ENCODE peak calls at places on chromosomes 11 and 22, in seven cellular contexts. One of them, this sample, is unnamed.

GRCh38 chr11:71245601-71246391 is 6.6 kb downstream of the SHANK2 start:
- DNase-seq in transverse colon: no peak
- DNase-seq in ovary: no peak
- DNase-seq in cardiac muscle cell: no peak
- DNase-seq in RWPE2: no peak
- DNase-seq in H1: no peak
- DNase-seq in stomach: peak; percentile 17
- DNase-seq in this sample: no peak

GRCh38 chr11:88552377-88553029 is 215.0 kb upstream of the CTSC start:
- DNase-seq in transverse colon: peak; percentile 42
- DNase-seq in ovary: no peak
- DNase-seq in cardiac muscle cell: peak; percentile 61
- DNase-seq in RWPE2: no peak
- DNase-seq in H1: peak; percentile 21
- DNase-seq in stomach: peak; percentile 40
- DNase-seq in this sample: peak; percentile 3

GRCh38 chr11:86138958-86139357 is 70.1 kb upstream of the PICALM start:
- DNase-seq in transverse colon: no peak
- DNase-seq in ovary: no peak
- DNase-seq in cardiac muscle cell: peak; percentile 9
- DNase-seq in RWPE2: no peak
- DNase-seq in H1: no peak
- DNase-seq in stomach: no peak
- DNase-seq in this sample: no peak

GRCh38 chr22:44567846-44568493 is 69.9 kb upstream of the RTL6 start:
- DNase-seq in transverse colon: peak; percentile 65
- DNase-seq in ovary: no peak
- DNase-seq in cardiac muscle cell: peak; percentile 65
- DNase-seq in RWPE2: peak; percentile 31
- DNase-seq in H1: no peak
- DNase-seq in stomach: peak; percentile 57
- DNase-seq in this sample: peak; percentile 40

GRCh38 chr22:22871536-22872278 is 15.9 kb upstream of the IGLL5 start:
- DNase-seq in transverse colon: no peak
- DNase-seq in ovary: no peak
- DNase-seq in cardiac muscle cell: no peak
- DNase-seq in RWPE2: no peak
- DNase-seq in H1: no peak
- DNase-seq in stomach: no peak
- DNase-seq in this sample: no peak

GRCh38 chr11:112529071-112529470 is 268.4 kb upstream of the PLET1 start:
- DNase-seq in transverse colon: no peak
- DNase-seq in ovary: no peak
- DNase-seq in cardiac muscle cell: no peak
- DNase-seq in RWPE2: no peak
- DNase-seq in H1: no peak
- DNase-seq in stomach: no peak
- DNase-seq in this sample: no peak

GRCh38 chr11:96875772-96876171 is 486.0 kb downstream of the JRKL start:
- DNase-seq in transverse colon: no peak
- DNase-seq in ovary: no peak
- DNase-seq in cardiac muscle cell: no peak
- DNase-seq in RWPE2: no peak
- DNase-seq in H1: no peak
- DNase-seq in stomach: no peak
- DNase-seq in this sample: no peak

GRCh38 chr11:32087602-32088001 is 3.3 kb upstream of the RCN1 start:
- DNase-seq in transverse colon: no peak
- DNase-seq in ovary: no peak
- DNase-seq in cardiac muscle cell: peak; percentile 83
- DNase-seq in RWPE2: no peak
- DNase-seq in H1: no peak
- DNase-seq in stomach: no peak
- DNase-seq in this sample: no peak

GRCh38 chr22:34841321-34841901 is 224.5 kb upstream of the ISX start:
- DNase-seq in transverse colon: no peak
- DNase-seq in ovary: no peak
- DNase-seq in cardiac muscle cell: no peak
- DNase-seq in RWPE2: no peak
- DNase-seq in H1: peak; percentile 61
- DNase-seq in stomach: no peak
- DNase-seq in this sample: no peak

GRCh38 chr11:64339754-64340408 is at the start of gene CCDC88B:
- DNase-seq in transverse colon: peak; percentile 85
- DNase-seq in ovary: peak; percentile 21
- DNase-seq in cardiac muscle cell: no peak
- DNase-seq in RWPE2: peak; percentile 58
- DNase-seq in H1: no peak
- DNase-seq in stomach: peak; percentile 66
- DNase-seq in this sample: peak; percentile 77

GRCh38 chr11:12724301-12725046 is 50.3 kb downstream of the TEAD1 start:
- DNase-seq in transverse colon: peak; percentile 91
- DNase-seq in ovary: peak; percentile 93
- DNase-seq in cardiac muscle cell: peak; percentile 96
- DNase-seq in RWPE2: peak; percentile 85
- DNase-seq in H1: peak; percentile 89
- DNase-seq in stomach: peak; percentile 75
- DNase-seq in this sample: no peak

GRCh38 chr11:72075109-72075508 is 5.2 kb downstream of the NUMA1 start:
- DNase-seq in transverse colon: no peak
- DNase-seq in ovary: no peak
- DNase-seq in cardiac muscle cell: peak; percentile 32
- DNase-seq in RWPE2: no peak
- DNase-seq in H1: no peak
- DNase-seq in stomach: no peak
- DNase-seq in this sample: no peak

GRCh38 chr22:44782286-44782830 is 30.0 kb downstream of the ARHGAP8 start:
- DNase-seq in transverse colon: no peak
- DNase-seq in ovary: no peak
- DNase-seq in cardiac muscle cell: peak; percentile 37
- DNase-seq in RWPE2: no peak
- DNase-seq in H1: no peak
- DNase-seq in stomach: no peak
- DNase-seq in this sample: no peak

GRCh38 chr11:124761301-124762021 is 629 bp downstream of the ESAM start:
- DNase-seq in transverse colon: no peak
- DNase-seq in ovary: no peak
- DNase-seq in cardiac muscle cell: no peak
- DNase-seq in RWPE2: no peak
- DNase-seq in H1: no peak
- DNase-seq in stomach: no peak
- DNase-seq in this sample: no peak

GRCh38 chr11:87281496-87281895 is 243.8 kb downstream of the TMEM135 start:
- DNase-seq in transverse colon: no peak
- DNase-seq in ovary: no peak
- DNase-seq in cardiac muscle cell: peak; percentile 88
- DNase-seq in RWPE2: no peak
- DNase-seq in H1: no peak
- DNase-seq in stomach: no peak
- DNase-seq in this sample: no peak

GRCh38 chr11:96200243-96200642 is 142.8 kb downstream of the MAML2 start:
- DNase-seq in transverse colon: no peak
- DNase-seq in ovary: no peak
- DNase-seq in cardiac muscle cell: peak; percentile 84
- DNase-seq in RWPE2: no peak
- DNase-seq in H1: no peak
- DNase-seq in stomach: no peak
- DNase-seq in this sample: no peak

GRCh38 chr22:20741634-20742581 is 32.0 kb upstream of the SERPIND1 start:
- DNase-seq in transverse colon: peak; percentile 22
- DNase-seq in ovary: no peak
- DNase-seq in cardiac muscle cell: peak; percentile 31
- DNase-seq in RWPE2: no peak
- DNase-seq in H1: no peak
- DNase-seq in stomach: no peak
- DNase-seq in this sample: peak; percentile 26

GRCh38 chr11:60316317-60316716 is 10.7 kb upstream of the MS4A6E start:
- DNase-seq in transverse colon: no peak
- DNase-seq in ovary: no peak
- DNase-seq in cardiac muscle cell: no peak
- DNase-seq in RWPE2: no peak
- DNase-seq in H1: no peak
- DNase-seq in stomach: no peak
- DNase-seq in this sample: no peak

GRCh38 chr11:60315866-60316265 is 11.2 kb upstream of the MS4A6E start:
- DNase-seq in transverse colon: no peak
- DNase-seq in ovary: no peak
- DNase-seq in cardiac muscle cell: peak; percentile 2
- DNase-seq in RWPE2: no peak
- DNase-seq in H1: no peak
- DNase-seq in stomach: no peak
- DNase-seq in this sample: no peak

GRCh38 chr11:60314607-60315321 is 12.3 kb upstream of the MS4A6E start:
- DNase-seq in transverse colon: no peak
- DNase-seq in ovary: no peak
- DNase-seq in cardiac muscle cell: no peak
- DNase-seq in RWPE2: no peak
- DNase-seq in H1: no peak
- DNase-seq in stomach: no peak
- DNase-seq in this sample: no peak

GRCh38 chr11:60321051-60321450 is 6.0 kb upstream of the MS4A6E start:
- DNase-seq in transverse colon: no peak
- DNase-seq in ovary: no peak
- DNase-seq in cardiac muscle cell: no peak
- DNase-seq in RWPE2: no peak
- DNase-seq in H1: no peak
- DNase-seq in stomach: no peak
- DNase-seq in this sample: no peak

DNA sequence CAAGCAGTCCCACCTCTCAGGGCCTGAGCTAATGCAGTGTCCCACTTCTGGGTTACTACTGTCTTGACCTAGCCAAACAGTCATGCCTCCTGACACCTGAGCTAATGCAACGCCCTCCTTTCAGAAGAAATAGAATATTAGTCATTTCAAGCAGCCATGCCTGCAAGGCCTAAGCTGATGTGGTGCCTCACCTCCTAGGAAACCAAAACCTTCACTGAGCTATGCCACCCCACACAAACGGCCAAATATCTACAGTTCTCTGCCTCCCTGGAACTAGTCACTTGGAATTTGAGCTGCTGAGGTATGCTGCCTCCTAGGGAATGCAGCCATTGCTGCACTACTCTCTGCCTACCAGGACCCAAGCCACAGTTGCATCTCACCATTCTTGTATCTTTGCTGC is 8.3 kb upstream of the MS4A6E start:
- DNase-seq in transverse colon: no peak
- DNase-seq in ovary: no peak
- DNase-seq in cardiac muscle cell: no peak
- DNase-seq in RWPE2: no peak
- DNase-seq in H1: no peak
- DNase-seq in stomach: no peak
- DNase-seq in this sample: no peak
- H3K9me3 ChIP-seq in transverse colon: no peaks in the 10 kb centered on the region
- H3K9me3 ChIP-seq in ovary: no peaks in the 10 kb centered on the region
- H3K9me3 ChIP-seq in cardiac muscle cell: no peaks in the 10 kb centered on the region
- H3K9me3 ChIP-seq in RWPE2: no peaks in the 10 kb centered on the region
- H3K9me3 ChIP-seq in H1: no peaks in the 10 kb centered on the region
- H3K9me3 ChIP-seq in stomach: no peaks in the 10 kb centered on the region
- H3K9me3 ChIP-seq in this sample: peaks cover 13% of the 10 kb centered on the region

DNA sequence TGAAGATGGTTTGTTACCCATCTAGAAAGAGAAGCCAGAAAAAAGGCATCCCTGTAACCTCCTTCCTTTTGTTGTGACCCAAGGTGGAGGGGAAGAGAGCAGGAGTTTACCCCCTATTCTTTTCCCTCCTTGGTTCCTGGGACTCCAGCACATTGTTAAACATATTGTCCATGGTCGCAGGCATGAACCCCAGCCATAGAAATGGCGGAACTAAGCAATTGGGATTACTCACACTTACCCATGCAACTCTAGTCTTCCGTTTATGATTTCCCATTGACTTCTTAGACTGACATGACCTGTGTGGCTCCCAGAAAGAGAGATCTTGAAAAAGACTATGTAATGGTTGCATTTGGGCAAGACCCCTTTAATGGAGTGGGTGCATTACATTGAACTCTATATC is 45.4 kb downstream of the OR4C46 start:
- DNase-seq in transverse colon: no peak
- DNase-seq in ovary: no peak
- DNase-seq in cardiac muscle cell: no peak
- DNase-seq in RWPE2: no peak
- DNase-seq in H1: no peak
- DNase-seq in stomach: no peak
- DNase-seq in this sample: no peak
- TF ChIP-seq CTCF in transverse colon: no peak
- TF ChIP-seq CTCF in ovary: no peak
- TF ChIP-seq CTCF in cardiac muscle cell: no peak
- TF ChIP-seq CTCF in RWPE2: no peak
- TF ChIP-seq CTCF in H1: no peak
- TF ChIP-seq CTCF in stomach: no peak
- TF ChIP-seq CTCF in this sample: no peak

GRCh38 chr22:47918936-47919505 is 1156.6 kb downstream of the TBC1D22A start:
- DNase-seq in transverse colon: no peak
- DNase-seq in ovary: no peak
- DNase-seq in cardiac muscle cell: no peak
- DNase-seq in RWPE2: no peak
- DNase-seq in H1: no peak
- DNase-seq in stomach: no peak
- DNase-seq in this sample: no peak
- H3K27ac ChIP-seq in transverse colon: no peak overlapping the region
- H3K27ac ChIP-seq in ovary: no peak overlapping the region
- H3K27ac ChIP-seq in cardiac muscle cell: no peak overlapping the region
- H3K27ac ChIP-seq in RWPE2: no peak overlapping the region
- H3K27ac ChIP-seq in H1: no peak overlapping the region
- H3K27ac ChIP-seq in stomach: no peak overlapping the region
- H3K27ac ChIP-seq in this sample: no peak overlapping the region

DNA sequence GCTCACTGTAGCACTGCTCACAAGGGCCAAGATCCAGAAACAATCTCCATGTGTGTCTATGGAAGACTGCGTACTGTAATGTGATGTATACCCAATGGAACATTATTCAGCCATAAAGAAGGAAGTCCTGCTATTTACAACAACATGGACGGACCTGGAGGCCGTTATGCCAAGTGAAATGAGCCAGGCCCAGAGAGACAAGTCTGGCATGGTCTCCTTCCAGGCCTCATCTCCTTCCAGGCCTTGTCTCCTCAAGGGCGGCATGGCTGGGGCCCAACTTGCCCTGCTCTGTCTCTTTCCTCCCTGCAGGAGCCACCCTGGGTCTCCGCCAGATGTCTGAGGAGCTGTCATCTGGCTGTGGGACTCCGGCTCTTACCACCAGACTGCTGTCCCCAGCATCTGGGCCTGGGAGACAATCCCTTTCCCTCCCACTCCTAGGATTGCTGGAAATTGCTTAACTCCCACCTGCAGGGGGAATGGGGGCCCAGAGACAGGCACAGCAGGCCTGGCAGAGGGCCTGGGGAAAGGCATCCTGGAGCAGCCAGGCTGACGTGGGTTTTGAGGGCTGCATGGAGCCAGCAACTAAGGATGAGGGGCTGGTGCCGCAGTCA is 1326.6 kb downstream of the TBC1D22A start:
- DNase-seq in transverse colon: no peak
- DNase-seq in ovary: no peak
- DNase-seq in cardiac muscle cell: no peak
- DNase-seq in RWPE2: no peak
- DNase-seq in H1: no peak
- DNase-seq in stomach: no peak
- DNase-seq in this sample: no peak
- H3K9me3 ChIP-seq in transverse colon: no peaks in the 10 kb centered on the region
- H3K9me3 ChIP-seq in ovary: no peaks in the 10 kb centered on the region
- H3K9me3 ChIP-seq in cardiac muscle cell: no peaks in the 10 kb centered on the region
- H3K9me3 ChIP-seq in RWPE2: no peaks in the 10 kb centered on the region
- H3K9me3 ChIP-seq in H1: no peaks in the 10 kb centered on the region
- H3K9me3 ChIP-seq in stomach: no peaks in the 10 kb centered on the region
- H3K9me3 ChIP-seq in this sample: no peaks in the 10 kb centered on the region